ENCODE peak calls at places on chromosomes 4 and X, in six cellular contexts. G is cardiac fibroblast, X is fibroblast of lung, C is kidney epithelial cell, K is sigmoid colon, S is uterus. M is an unnamed sample.

GRCh38 chr4:153934689-153935017 is 145.8 kb upstream of the SFRP2 start:
- DNase-seq in G (peak; percentile 5), X (no peak), C (no peak), K (no peak), S (no peak), M (no peak)

GRCh38 chrX:155028192-155028591 is 1.5 kb downstream of the FUNDC2 start:
- DNase-seq in G (no peak), X (no peak), C (no peak), K (no peak), S (no peak), M (no peak)

GRCh38 chr4:117085185-117085701 is at the start of gene TRAM1L1:
- DNase-seq in G (peak; percentile 30), X (peak; percentile 76), C (peak; percentile 28), K (peak; percentile 72), S (peak; percentile 19), M (peak; percentile 90)

GRCh38 chr4:26410385-26411293 is 79.6 kb downstream of the CCKAR start:
- DNase-seq in G (peak; percentile 77), X (peak; percentile 42), C (peak; percentile 14), K (no peak), S (peak; percentile 44), M (peak; percentile 56)

GRCh38 chr4:127204326-127204725 is 428.4 kb upstream of the INTU start:
- DNase-seq in G (no peak), X (no peak), C (no peak), K (no peak), S (no peak), M (no peak)

GRCh38 chr4:31461425-31461824 is 741.3 kb downstream of the PCDH7 start:
- DNase-seq in G (peak; percentile 29), X (peak; percentile 34), C (no peak), K (no peak), S (no peak), M (no peak)

GRCh38 chr4:168408620-168409019 is 71.7 kb downstream of the DDX60L start:
- DNase-seq in G (peak; percentile 93), X (peak; percentile 98), C (peak; percentile 94), K (peak; percentile 91), S (peak; percentile 77), M (peak; percentile 79)

GRCh38 chrX:79444694-79445093 is 77.6 kb upstream of the ITM2A start:
- DNase-seq in G (no peak), X (no peak), C (no peak), K (no peak), S (no peak), M (no peak)

GRCh38 chr4:89077806-89078205 is 20.8 kb upstream of the FAM13A start:
- DNase-seq in G (no peak), X (peak; percentile 51), C (no peak), K (no peak), S (no peak), M (no peak)

GRCh38 chrX:130103605-130104004 is 6.7 kb downstream of the ELF4 start:
- DNase-seq in G (no peak), X (no peak), C (no peak), K (no peak), S (no peak), M (no peak)

GRCh38 chrX:2710041-2710471 is 19.0 kb downstream of the CD99 start:
- DNase-seq in G (peak; percentile 95), X (peak; percentile 72), C (no peak), K (peak; percentile 74), S (no peak), M (peak; percentile 71)

GRCh38 chr4:7612311-7612710 is 177.6 kb upstream of the PSAPL1 start:
- DNase-seq in G (no peak), X (no peak), C (no peak), K (no peak), S (no peak), M (peak; percentile 19)

GRCh38 chr4:184848510-184848909 is 22.7 kb upstream of the ACSL1 start:
- DNase-seq in G (no peak), X (no peak), C (no peak), K (no peak), S (no peak), M (no peak)

GRCh38 chr4:3318561-3319021 is 25.8 kb downstream of the RGS12 start:
- DNase-seq in G (no peak), X (no peak), C (no peak), K (peak; percentile 46), S (no peak), M (no peak)

GRCh38 chrX:115563633-115564182 is 2.7 kb downstream of the PLS3 start:
- DNase-seq in G (peak; percentile 27), X (no peak), C (no peak), K (no peak), S (no peak), M (no peak)

GRCh38 chrX:20061869-20062254 is 54.8 kb downstream of the MAP7D2 start:
- DNase-seq in G (peak; percentile 64), X (peak; percentile 82), C (peak; percentile 52), K (no peak), S (no peak), M (no peak)

GRCh38 chrX:150768132-150768485 is 74.9 kb downstream of the MTMR1 start:
- DNase-seq in G (no peak), X (no peak), C (no peak), K (no peak), S (no peak), M (peak; percentile 30)

GRCh38 chrX:47992093-47992375 is 11.8 kb downstream of the ZNF182 start:
- DNase-seq in G (no peak), X (peak; percentile 10), C (no peak), K (no peak), S (no peak), M (no peak)

GRCh38 chr4:39324897-39325613 is 41.1 kb downstream of the RFC1 start:
- DNase-seq in G (no peak), X (no peak), C (no peak), K (no peak), S (no peak), M (no peak)

GRCh38 chr4:105145913-105146285 is 777 bp upstream of the TET2 start:
- DNase-seq in G (no peak), X (peak; percentile 15), C (no peak), K (peak; percentile 67), S (no peak), M (peak; percentile 32)

GRCh38 chrX:1336331-1337143 is at the start of gene IL3RA:
- DNase-seq in G (peak; percentile 40), X (no peak), C (no peak), K (peak; percentile 78), S (peak; percentile 24), M (peak; percentile 45)

GRCh38 chrX:16479206-16479869 is 170.6 kb upstream of the S100G start:
- DNase-seq in G (peak; percentile 73), X (peak; percentile 77), C (peak; percentile 19), K (no peak), S (no peak), M (peak; percentile 34)

GRCh38 chr4:146943691-146944375 is 1.8 kb downstream of the TTC29 start:
- DNase-seq in G (no peak), X (no peak), C (no peak), K (no peak), S (no peak), M (no peak)

GRCh38 chr4:103443324-103443723 is 245.2 kb upstream of the CENPE start:
- DNase-seq in G (peak; percentile 30), X (no peak), C (no peak), K (no peak), S (no peak), M (peak; percentile 32)

GRCh38 chr4:118327554-118328241 is 25.1 kb downstream of the PRSS12 start:
- DNase-seq in G (peak; percentile 69), X (no peak), C (no peak), K (no peak), S (no peak), M (no peak)

GRCh38 chr4:6773106-6773505 is 9.4 kb upstream of the KIAA0232 start:
- DNase-seq in G (no peak), X (peak; percentile 53), C (no peak), K (no peak), S (no peak), M (no peak)

GRCh38 chr4:82431026-82431745 is 796 bp downstream of the ENOPH1 start:
- DNase-seq in G (peak; percentile 28), X (peak; percentile 55), C (no peak), K (no peak), S (no peak), M (peak; percentile 67)

GRCh38 chr4:13657016-13657415 is 29.5 kb upstream of the BOD1L1 start:
- DNase-seq in G (no peak), X (no peak), C (no peak), K (no peak), S (no peak), M (no peak)

GRCh38 chr4:13654158-13654797 is 26.8 kb upstream of the BOD1L1 start:
- DNase-seq in G (peak; percentile 81), X (peak; percentile 50), C (no peak), K (peak; percentile 86), S (peak; percentile 67), M (peak; percentile 91)

GRCh38 chr4:13659341-13660070 is 32.0 kb upstream of the BOD1L1 start:
- DNase-seq in G (no peak), X (no peak), C (no peak), K (no peak), S (no peak), M (no peak)

GRCh38 chr4:13653356-13653755 is 25.8 kb upstream of the BOD1L1 start:
- DNase-seq in G (no peak), X (no peak), C (no peak), K (no peak), S (no peak), M (no peak)

GRCh38 chr4:13656569-13656988 is 29.1 kb upstream of the BOD1L1 start:
- DNase-seq in G (peak; percentile 86), X (peak; percentile 60), C (no peak), K (peak; percentile 66), S (peak; percentile 39), M (peak; percentile 78)
- H3K4me3 ChIP-seq in G (peak overlapping the region; percentile 25), X (peak overlapping the region; percentile 22), C (no peak overlapping the region), K (no peak overlapping the region), S (no peak overlapping the region), M (peak overlapping the region; percentile 4)

GRCh38 chr4:15400276-15400675 is 27.6 kb upstream of the C1QTNF7 start:
- DNase-seq in G (no peak), X (no peak), C (no peak), K (no peak), S (no peak), M (no peak)
- H3K4me3 ChIP-seq in G (no peak overlapping the region), X (no peak overlapping the region), C (no peak overlapping the region), K (no peak overlapping the region), S (no peak overlapping the region), M (no peak overlapping the region)

GRCh38 chrX:40922307-40922706 is 162.9 kb upstream of the USP9X start:
- DNase-seq in G (peak; percentile 79), X (peak; percentile 79), C (no peak), K (no peak), S (no peak), M (peak; percentile 61)
- H3K4me3 ChIP-seq in G (no peak overlapping the region), X (no peak overlapping the region), C (no peak overlapping the region), K (no peak overlapping the region), S (no peak overlapping the region), M (no peak overlapping the region)

GRCh38 chrX:14351889-14352288 is 177.4 kb upstream of the GLRA2 start:
- DNase-seq in G (no peak), X (no peak), C (no peak), K (no peak), S (no peak), M (no peak)

GRCh38 chrX:14356401-14356800 is 172.9 kb upstream of the GLRA2 start:
- DNase-seq in G (peak; percentile 86), X (peak; percentile 1), C (no peak), K (no peak), S (no peak), M (no peak)

GRCh38 chrX:14354541-14354940 is 174.8 kb upstream of the GLRA2 start:
- DNase-seq in G (peak; percentile 55), X (no peak), C (no peak), K (no peak), S (no peak), M (no peak)

GRCh38 chrX:14357314-14357713 is 172.0 kb upstream of the GLRA2 start:
- DNase-seq in G (peak; percentile 37), X (no peak), C (no peak), K (no peak), S (no peak), M (no peak)

GRCh38 chrX:14352511-14352910 is 176.8 kb upstream of the GLRA2 start:
- DNase-seq in G (no peak), X (peak; percentile 4), C (no peak), K (no peak), S (no peak), M (no peak)
- H3K4me3 ChIP-seq in G (no peak overlapping the region), X (no peak overlapping the region), C (no peak overlapping the region), K (no peak overlapping the region), S (no peak overlapping the region), M (no peak overlapping the region)